ENCODE peak calls at places on chromosomes 13 and 19, in ten cellular contexts. One of them, this sample, is unnamed.

GRCh38 chr13:110684388-110685056 is 21.4 kb downstream of the CARS2 start:
- DNase-seq in AG08396: no peak
- DNase-seq in HAP-1: no peak
- DNase-seq in stimulated activated CD4-positive, alpha-beta T cell treated with anti-CD3 and anti-CD28 coated beads, TNF-alpha, amount 100 ng/mL, for 1 hour: no peak
- DNase-seq in DMS153: no peak
- DNase-seq in left lung: no peak
- DNase-seq in activated CD4-positive, alpha-beta T cell treated with anti-CD3 and anti-CD28 coated beads, Interleukin-2, amount 50 U/mL, for 24 hours: no peak
- DNase-seq in DMS 273 treated with DMSO at 0.1 percent for 48 hours: no peak
- DNase-seq in neural progenitor cell: no peak
- DNase-seq in CD8-positive, alpha-beta T cell: no peak
- DNase-seq in this sample: no peak

GRCh38 chr19:18417250-18418033 is 1.8 kb upstream of the SSBP4 start:
- DNase-seq in neural progenitor cell: peak
- DNase-seq in DMS 273 treated with DMSO at 0.1 percent for 48 hours: no peak
- DNase-seq in CD8-positive, alpha-beta T cell: no peak
- DNase-seq in AG08396: peak
- DNase-seq in stimulated activated CD4-positive, alpha-beta T cell treated with anti-CD3 and anti-CD28 coated beads, TNF-alpha, amount 100 ng/mL, for 1 hour: no peak
- DNase-seq in HAP-1: peak
- DNase-seq in DMS153: peak
- DNase-seq in activated CD4-positive, alpha-beta T cell treated with anti-CD3 and anti-CD28 coated beads, Interleukin-2, amount 50 U/mL, for 24 hours: no peak
- DNase-seq in left lung: peak
- DNase-seq in this sample: no peak

GRCh38 chr19:55552620-55553019 is 7.3 kb upstream of the SBK3 start:
- DNase-seq in AG08396: peak
- DNase-seq in HAP-1: peak
- DNase-seq in stimulated activated CD4-positive, alpha-beta T cell treated with anti-CD3 and anti-CD28 coated beads, TNF-alpha, amount 100 ng/mL, for 1 hour: no peak
- DNase-seq in activated CD4-positive, alpha-beta T cell treated with anti-CD3 and anti-CD28 coated beads, Interleukin-2, amount 50 U/mL, for 24 hours: no peak
- DNase-seq in DMS153: no peak
- DNase-seq in CD8-positive, alpha-beta T cell: no peak
- DNase-seq in left lung: no peak
- DNase-seq in neural progenitor cell: no peak
- DNase-seq in DMS 273 treated with DMSO at 0.1 percent for 48 hours: no peak
- DNase-seq in this sample: no peak

GRCh38 chr13:83325454-83325853 is 556.8 kb downstream of the SLITRK1 start:
- DNase-seq in left lung: no peak
- DNase-seq in HAP-1: no peak
- DNase-seq in DMS153: no peak
- DNase-seq in AG08396: peak
- DNase-seq in DMS 273 treated with DMSO at 0.1 percent for 48 hours: no peak
- DNase-seq in stimulated activated CD4-positive, alpha-beta T cell treated with anti-CD3 and anti-CD28 coated beads, TNF-alpha, amount 100 ng/mL, for 1 hour: no peak
- DNase-seq in activated CD4-positive, alpha-beta T cell treated with anti-CD3 and anti-CD28 coated beads, Interleukin-2, amount 50 U/mL, for 24 hours: no peak
- DNase-seq in CD8-positive, alpha-beta T cell: no peak
- DNase-seq in neural progenitor cell: no peak
- DNase-seq in this sample: no peak

GRCh38 chr13:113836917-113837553 is 26.8 kb downstream of the GAS6 start:
- DNase-seq in DMS 273 treated with DMSO at 0.1 percent for 48 hours: no peak
- DNase-seq in DMS153: no peak
- DNase-seq in CD8-positive, alpha-beta T cell: no peak
- DNase-seq in stimulated activated CD4-positive, alpha-beta T cell treated with anti-CD3 and anti-CD28 coated beads, TNF-alpha, amount 100 ng/mL, for 1 hour: no peak
- DNase-seq in activated CD4-positive, alpha-beta T cell treated with anti-CD3 and anti-CD28 coated beads, Interleukin-2, amount 50 U/mL, for 24 hours: no peak
- DNase-seq in left lung: no peak
- DNase-seq in AG08396: peak
- DNase-seq in neural progenitor cell: no peak
- DNase-seq in HAP-1: peak
- DNase-seq in this sample: peak

GRCh38 chr19:44647144-44647543 is 3.4 kb downstream of the PVR start:
- DNase-seq in HAP-1: no peak
- DNase-seq in activated CD4-positive, alpha-beta T cell treated with anti-CD3 and anti-CD28 coated beads, Interleukin-2, amount 50 U/mL, for 24 hours: no peak
- DNase-seq in DMS153: no peak
- DNase-seq in AG08396: no peak
- DNase-seq in neural progenitor cell: no peak
- DNase-seq in left lung: no peak
- DNase-seq in DMS 273 treated with DMSO at 0.1 percent for 48 hours: no peak
- DNase-seq in stimulated activated CD4-positive, alpha-beta T cell treated with anti-CD3 and anti-CD28 coated beads, TNF-alpha, amount 100 ng/mL, for 1 hour: no peak
- DNase-seq in CD8-positive, alpha-beta T cell: no peak
- DNase-seq in this sample: peak

GRCh38 chr13:27775943-27776342 is 16.3 kb upstream of the GSX1 start:
- DNase-seq in left lung: no peak
- DNase-seq in neural progenitor cell: peak
- DNase-seq in stimulated activated CD4-positive, alpha-beta T cell treated with anti-CD3 and anti-CD28 coated beads, TNF-alpha, amount 100 ng/mL, for 1 hour: no peak
- DNase-seq in AG08396: no peak
- DNase-seq in DMS 273 treated with DMSO at 0.1 percent for 48 hours: no peak
- DNase-seq in HAP-1: no peak
- DNase-seq in CD8-positive, alpha-beta T cell: no peak
- DNase-seq in activated CD4-positive, alpha-beta T cell treated with anti-CD3 and anti-CD28 coated beads, Interleukin-2, amount 50 U/mL, for 24 hours: no peak
- DNase-seq in DMS153: no peak
- DNase-seq in this sample: no peak

GRCh38 chr19:46574533-46574932 is 26.6 kb upstream of the CALM3 start:
- DNase-seq in stimulated activated CD4-positive, alpha-beta T cell treated with anti-CD3 and anti-CD28 coated beads, TNF-alpha, amount 100 ng/mL, for 1 hour: no peak
- DNase-seq in AG08396: no peak
- DNase-seq in activated CD4-positive, alpha-beta T cell treated with anti-CD3 and anti-CD28 coated beads, Interleukin-2, amount 50 U/mL, for 24 hours: peak
- DNase-seq in DMS 273 treated with DMSO at 0.1 percent for 48 hours: no peak
- DNase-seq in DMS153: no peak
- DNase-seq in neural progenitor cell: peak
- DNase-seq in CD8-positive, alpha-beta T cell: no peak
- DNase-seq in HAP-1: peak
- DNase-seq in left lung: no peak
- DNase-seq in this sample: no peak

GRCh38 chr13:113952151-113952982 is 21.5 kb downstream of the C13orf46 start:
- DNase-seq in CD8-positive, alpha-beta T cell: no peak
- DNase-seq in stimulated activated CD4-positive, alpha-beta T cell treated with anti-CD3 and anti-CD28 coated beads, TNF-alpha, amount 100 ng/mL, for 1 hour: no peak
- DNase-seq in HAP-1: no peak
- DNase-seq in DMS153: no peak
- DNase-seq in DMS 273 treated with DMSO at 0.1 percent for 48 hours: no peak
- DNase-seq in activated CD4-positive, alpha-beta T cell treated with anti-CD3 and anti-CD28 coated beads, Interleukin-2, amount 50 U/mL, for 24 hours: no peak
- DNase-seq in left lung: peak
- DNase-seq in neural progenitor cell: no peak
- DNase-seq in AG08396: no peak
- DNase-seq in this sample: no peak

GRCh38 chr13:81916471-81916870 is 1575.5 kb upstream of the SPRY2 start:
- DNase-seq in DMS153: no peak
- DNase-seq in activated CD4-positive, alpha-beta T cell treated with anti-CD3 and anti-CD28 coated beads, Interleukin-2, amount 50 U/mL, for 24 hours: no peak
- DNase-seq in stimulated activated CD4-positive, alpha-beta T cell treated with anti-CD3 and anti-CD28 coated beads, TNF-alpha, amount 100 ng/mL, for 1 hour: no peak
- DNase-seq in neural progenitor cell: no peak
- DNase-seq in left lung: no peak
- DNase-seq in AG08396: no peak
- DNase-seq in HAP-1: no peak
- DNase-seq in DMS 273 treated with DMSO at 0.1 percent for 48 hours: no peak
- DNase-seq in CD8-positive, alpha-beta T cell: no peak
- DNase-seq in this sample: no peak

GRCh38 chr19:4817467-4818277 is 13.8 kb downstream of the TICAM1 start:
- DNase-seq in stimulated activated CD4-positive, alpha-beta T cell treated with anti-CD3 and anti-CD28 coated beads, TNF-alpha, amount 100 ng/mL, for 1 hour: no peak
- DNase-seq in DMS153: no peak
- DNase-seq in left lung: peak
- DNase-seq in CD8-positive, alpha-beta T cell: no peak
- DNase-seq in HAP-1: no peak
- DNase-seq in neural progenitor cell: no peak
- DNase-seq in activated CD4-positive, alpha-beta T cell treated with anti-CD3 and anti-CD28 coated beads, Interleukin-2, amount 50 U/mL, for 24 hours: no peak
- DNase-seq in DMS 273 treated with DMSO at 0.1 percent for 48 hours: no peak
- DNase-seq in AG08396: no peak
- DNase-seq in this sample: no peak

GRCh38 chr19:15195381-15195964 is 5.3 kb downstream of the NOTCH3 start:
- DNase-seq in DMS153: no peak
- DNase-seq in stimulated activated CD4-positive, alpha-beta T cell treated with anti-CD3 and anti-CD28 coated beads, TNF-alpha, amount 100 ng/mL, for 1 hour: no peak
- DNase-seq in CD8-positive, alpha-beta T cell: no peak
- DNase-seq in HAP-1: peak
- DNase-seq in activated CD4-positive, alpha-beta T cell treated with anti-CD3 and anti-CD28 coated beads, Interleukin-2, amount 50 U/mL, for 24 hours: no peak
- DNase-seq in neural progenitor cell: peak
- DNase-seq in DMS 273 treated with DMSO at 0.1 percent for 48 hours: no peak
- DNase-seq in left lung: peak
- DNase-seq in AG08396: peak
- DNase-seq in this sample: no peak

GRCh38 chr19:8578642-8579265 is 1.5 kb upstream of the MYO1F start:
- DNase-seq in HAP-1: peak
- DNase-seq in DMS 273 treated with DMSO at 0.1 percent for 48 hours: no peak
- DNase-seq in neural progenitor cell: peak
- DNase-seq in stimulated activated CD4-positive, alpha-beta T cell treated with anti-CD3 and anti-CD28 coated beads, TNF-alpha, amount 100 ng/mL, for 1 hour: peak
- DNase-seq in left lung: peak
- DNase-seq in CD8-positive, alpha-beta T cell: peak
- DNase-seq in AG08396: peak
- DNase-seq in activated CD4-positive, alpha-beta T cell treated with anti-CD3 and anti-CD28 coated beads, Interleukin-2, amount 50 U/mL, for 24 hours: peak
- DNase-seq in DMS153: no peak
- DNase-seq in this sample: no peak

GRCh38 chr13:112444416-112445399 is 68.6 kb downstream of the SPACA7 start:
- DNase-seq in AG08396: no peak
- DNase-seq in DMS153: no peak
- DNase-seq in activated CD4-positive, alpha-beta T cell treated with anti-CD3 and anti-CD28 coated beads, Interleukin-2, amount 50 U/mL, for 24 hours: no peak
- DNase-seq in DMS 273 treated with DMSO at 0.1 percent for 48 hours: no peak
- DNase-seq in stimulated activated CD4-positive, alpha-beta T cell treated with anti-CD3 and anti-CD28 coated beads, TNF-alpha, amount 100 ng/mL, for 1 hour: no peak
- DNase-seq in CD8-positive, alpha-beta T cell: no peak
- DNase-seq in left lung: peak
- DNase-seq in HAP-1: no peak
- DNase-seq in neural progenitor cell: no peak
- DNase-seq in this sample: no peak

GRCh38 chr13:44362394-44363040 is 11.1 kb upstream of the SERP2 start:
- DNase-seq in CD8-positive, alpha-beta T cell: no peak
- DNase-seq in activated CD4-positive, alpha-beta T cell treated with anti-CD3 and anti-CD28 coated beads, Interleukin-2, amount 50 U/mL, for 24 hours: no peak
- DNase-seq in AG08396: no peak
- DNase-seq in left lung: no peak
- DNase-seq in neural progenitor cell: no peak
- DNase-seq in DMS 273 treated with DMSO at 0.1 percent for 48 hours: no peak
- DNase-seq in HAP-1: no peak
- DNase-seq in stimulated activated CD4-positive, alpha-beta T cell treated with anti-CD3 and anti-CD28 coated beads, TNF-alpha, amount 100 ng/mL, for 1 hour: no peak
- DNase-seq in DMS153: no peak
- DNase-seq in this sample: no peak

GRCh38 chr19:13017306-13018036 is 22.2 kb downstream of the NFIX start:
- DNase-seq in neural progenitor cell: no peak
- DNase-seq in left lung: peak
- DNase-seq in DMS153: no peak
- DNase-seq in CD8-positive, alpha-beta T cell: no peak
- DNase-seq in stimulated activated CD4-positive, alpha-beta T cell treated with anti-CD3 and anti-CD28 coated beads, TNF-alpha, amount 100 ng/mL, for 1 hour: no peak
- DNase-seq in DMS 273 treated with DMSO at 0.1 percent for 48 hours: no peak
- DNase-seq in activated CD4-positive, alpha-beta T cell treated with anti-CD3 and anti-CD28 coated beads, Interleukin-2, amount 50 U/mL, for 24 hours: no peak
- DNase-seq in AG08396: no peak
- DNase-seq in HAP-1: no peak
- DNase-seq in this sample: no peak

GRCh38 chr19:3665681-3666544 is 34.4 kb downstream of the PIP5K1C start:
- DNase-seq in DMS 273 treated with DMSO at 0.1 percent for 48 hours: no peak
- DNase-seq in neural progenitor cell: peak
- DNase-seq in CD8-positive, alpha-beta T cell: peak
- DNase-seq in left lung: peak
- DNase-seq in AG08396: peak
- DNase-seq in HAP-1: peak
- DNase-seq in DMS153: no peak
- DNase-seq in stimulated activated CD4-positive, alpha-beta T cell treated with anti-CD3 and anti-CD28 coated beads, TNF-alpha, amount 100 ng/mL, for 1 hour: peak
- DNase-seq in activated CD4-positive, alpha-beta T cell treated with anti-CD3 and anti-CD28 coated beads, Interleukin-2, amount 50 U/mL, for 24 hours: peak
- DNase-seq in this sample: peak

GRCh38 chr13:48291730-48292129 is 11.8 kb upstream of the RB1 start:
- DNase-seq in DMS 273 treated with DMSO at 0.1 percent for 48 hours: no peak
- DNase-seq in stimulated activated CD4-positive, alpha-beta T cell treated with anti-CD3 and anti-CD28 coated beads, TNF-alpha, amount 100 ng/mL, for 1 hour: no peak
- DNase-seq in HAP-1: no peak
- DNase-seq in activated CD4-positive, alpha-beta T cell treated with anti-CD3 and anti-CD28 coated beads, Interleukin-2, amount 50 U/mL, for 24 hours: no peak
- DNase-seq in left lung: no peak
- DNase-seq in neural progenitor cell: no peak
- DNase-seq in DMS153: no peak
- DNase-seq in AG08396: no peak
- DNase-seq in CD8-positive, alpha-beta T cell: no peak
- DNase-seq in this sample: no peak

This sample was measured in gastrocnemius medialis.